ENCODE peak calls at places on chromosomes 7 and 10, in six cellular contexts. F is tibial artery, G is Panc1, O is fibroblast of the aortic adventitia, N is fibroblast of mammary gland, Q is fibroblast of villous mesenchyme. L is an unnamed sample.

GRCh38 chr7:100127866-100128601 is 1.3 kb downstream of the MBLAC1 start:
- DNase-seq in F (no peak), G (no peak), O (no peak), N (no peak), Q (peak), L (no peak)

GRCh38 chr7:23539494-23539907 is 7.7 kb upstream of the TRA2A start:
- DNase-seq in F (no peak), G (no peak), O (no peak), N (no peak), Q (no peak), L (no peak)

GRCh38 chr7:141053626-141054025 is 20.2 kb upstream of the TMEM178B start:
- DNase-seq in F (no peak), G (no peak), O (no peak), N (no peak), Q (no peak), L (no peak)

GRCh38 chr7:23893942-23894890 is 184.2 kb downstream of the STK31 start:
- DNase-seq in F (no peak), G (no peak), O (peak), N (no peak), Q (peak), L (no peak)

GRCh38 chr7:156145184-156145583 is 332.9 kb upstream of the SHH start:
- DNase-seq in F (no peak), G (no peak), O (no peak), N (no peak), Q (no peak), L (no peak)

GRCh38 chr7:125316451-125316850 is 386.8 kb upstream of the POT1 start:
- DNase-seq in F (no peak), G (peak), O (no peak), N (no peak), Q (no peak), L (no peak)

GRCh38 chr10:132397671-132398565 is 918 bp downstream of the PWWP2B start:
- DNase-seq in F (no peak), G (no peak), O (peak), N (peak), Q (peak), L (no peak)

GRCh38 chr7:134602921-134603394 is 43.7 kb upstream of the BPGM start:
- DNase-seq in F (no peak), G (no peak), O (no peak), N (no peak), Q (peak), L (no peak)

GRCh38 chr10:30455816-30456215 is 21.8 kb downstream of the MAP3K8 start:
- DNase-seq in F (peak), G (no peak), O (no peak), N (no peak), Q (no peak), L (no peak)

GRCh38 chr10:122780391-122780790 is 65.3 kb downstream of the CUZD1 start:
- DNase-seq in F (no peak), G (no peak), O (peak), N (no peak), Q (no peak), L (no peak)

GRCh38 chr7:44244282-44244681 is 43.5 kb downstream of the YKT6 start:
- DNase-seq in F (no peak), G (no peak), O (no peak), N (no peak), Q (peak), L (no peak)

GRCh38 chr7:28939844-28940243 is 18.3 kb downstream of the TRIL start:
- DNase-seq in F (no peak), G (no peak), O (no peak), N (no peak), Q (no peak), L (no peak)

GRCh38 chr7:39338716-39339115 is 227.5 kb upstream of the YAE1 start:
- DNase-seq in F (no peak), G (no peak), O (no peak), N (no peak), Q (no peak), L (no peak)

GRCh38 chr7:20244334-20244733 is 27.1 kb upstream of the MACC1 start:
- DNase-seq in F (no peak), G (no peak), O (peak), N (no peak), Q (peak), L (no peak)

GRCh38 chr10:33878238-33878637 is 543.8 kb upstream of the NRP1 start:
- DNase-seq in F (no peak), G (no peak), O (no peak), N (no peak), Q (no peak), L (no peak)

GRCh38 chr10:24952701-24953349 is 419 bp upstream of the PRTFDC1 start:
- DNase-seq in F (peak), G (no peak), O (peak), N (peak), Q (peak), L (peak)

GRCh38 chr10:24951201-24952145 is 933 bp downstream of the PRTFDC1 start:
- DNase-seq in F (no peak), G (no peak), O (peak), N (peak), Q (peak), L (no peak)

GRCh38 chr10:24950439-24950838 is 2.0 kb downstream of the PRTFDC1 start:
- DNase-seq in F (no peak), G (no peak), O (no peak), N (no peak), Q (no peak), L (no peak)

GRCh38 chr10:24953350-24954074 is 1.1 kb upstream of the PRTFDC1 start:
- DNase-seq in F (no peak), G (no peak), O (peak), N (peak), Q (peak), L (no peak)

DNA sequence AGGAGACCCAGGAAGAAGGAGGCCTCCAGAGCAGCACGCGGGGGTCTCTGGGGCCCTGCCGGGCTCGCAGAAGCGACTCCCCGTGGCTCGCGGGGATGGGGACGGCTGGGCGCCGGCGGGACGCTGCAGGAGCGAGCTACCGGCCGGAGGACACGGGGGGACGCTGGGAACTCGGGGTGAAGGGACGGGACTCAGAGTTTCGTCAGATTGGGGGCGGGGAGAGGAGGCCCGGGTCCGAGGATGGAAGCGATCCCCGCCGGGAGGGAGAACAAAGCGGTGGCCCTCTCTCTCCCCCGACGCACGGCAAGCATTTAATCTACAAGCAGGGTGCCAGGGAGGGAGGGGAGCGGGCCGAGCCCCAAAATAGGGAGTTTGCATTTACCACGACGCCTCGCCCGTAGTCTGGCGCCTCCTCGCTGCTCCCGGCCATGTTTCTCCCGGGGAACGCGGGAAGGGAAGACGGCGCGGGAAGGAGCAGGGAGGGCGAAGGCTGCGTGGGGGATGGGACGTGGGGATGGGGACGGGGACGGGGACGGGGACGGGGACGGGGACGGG is at the start of gene PRTFDC1:
- DNase-seq in F (peak), G (no peak), O (peak), N (no peak), Q (no peak), L (no peak)
- TF ChIP-seq CTCF in F (no peak), G (no peak), O (peak), N (peak), Q (peak), L (no peak)

GRCh38 chr7:47601119-47601880 is 19.4 kb upstream of the TNS3 start:
- DNase-seq in F (no peak), G (no peak), O (peak), N (peak), Q (peak), L (no peak)

GRCh38 chr7:47596502-47597202 is 14.7 kb upstream of the TNS3 start:
- DNase-seq in F (no peak), G (no peak), O (peak), N (no peak), Q (no peak), L (no peak)

GRCh38 chr7:47600199-47601118 is 18.5 kb upstream of the TNS3 start:
- DNase-seq in F (no peak), G (no peak), O (peak), N (peak), Q (peak), L (no peak)

GRCh38 chr7:47594406-47594805 is 12.5 kb upstream of the TNS3 start:
- DNase-seq in F (no peak), G (no peak), O (no peak), N (no peak), Q (no peak), L (no peak)

DNA sequence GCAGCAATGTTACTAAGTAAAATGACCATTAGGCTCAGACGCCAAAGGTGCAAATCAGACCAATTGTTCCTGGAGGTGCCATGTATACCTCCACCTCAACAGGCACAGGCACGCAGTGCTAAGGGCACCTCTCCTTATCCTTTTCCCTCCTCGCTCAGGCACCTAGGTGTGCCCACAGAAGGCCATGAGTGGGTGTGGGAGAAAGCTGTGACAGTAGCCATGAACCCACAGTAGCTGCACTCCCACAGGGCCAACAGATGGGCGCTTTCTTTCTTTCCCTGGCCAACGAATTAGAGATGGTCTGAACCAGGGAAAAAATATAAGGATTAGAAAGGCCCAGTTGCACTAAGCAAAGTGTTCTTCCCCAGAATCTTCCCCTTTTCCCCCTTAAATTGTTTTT is 15.5 kb upstream of the TNS3 start:
- DNase-seq in F (no peak), G (no peak), O (no peak), N (no peak), Q (no peak), L (no peak)
- H3K4me3 ChIP-seq in F (no peak), G (no peak), O (no peak), N (no peak), Q (no peak), L (no peak)

GRCh38 chr10:44309939-44310761 is 74.7 kb downstream of the CXCL12 start:
- DNase-seq in F (no peak), G (no peak), O (no peak), N (no peak), Q (no peak), L (no peak)

GRCh38 chr10:44307691-44308090 is 77.2 kb downstream of the CXCL12 start:
- DNase-seq in F (no peak), G (no peak), O (no peak), N (no peak), Q (no peak), L (no peak)

GRCh38 chr10:44308935-44309334 is 76.0 kb downstream of the CXCL12 start:
- DNase-seq in F (no peak), G (no peak), O (no peak), N (no peak), Q (no peak), L (no peak)

GRCh38 chr10:44306147-44306710 is 78.7 kb downstream of the CXCL12 start:
- DNase-seq in F (no peak), G (no peak), O (peak), N (peak), Q (peak), L (no peak)

DNA sequence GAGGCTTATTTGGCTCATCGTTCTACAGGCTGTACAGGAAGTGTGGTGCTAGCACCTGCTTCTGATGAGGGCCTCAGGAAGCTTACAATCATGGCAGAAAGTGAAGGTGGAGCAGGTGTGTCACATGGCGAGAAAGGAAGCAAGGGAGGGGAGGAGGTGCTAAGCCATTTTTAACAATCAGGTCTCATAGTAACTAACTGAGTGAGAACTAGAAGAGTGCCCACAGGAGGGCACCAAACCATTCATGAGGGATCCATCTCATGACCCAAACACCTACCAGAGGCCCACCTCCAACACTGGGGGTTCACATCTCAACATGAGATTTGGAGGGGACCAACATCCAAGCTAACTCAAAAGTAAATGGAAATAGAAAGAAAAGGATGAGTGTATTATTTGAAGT is 78.1 kb downstream of the CXCL12 start:
- DNase-seq in F (no peak), G (no peak), O (no peak), N (no peak), Q (no peak), L (no peak)
- TF ChIP-seq CTCF in F (peak), G (peak), O (no peak), N (peak), Q (peak), L (peak)

DNA sequence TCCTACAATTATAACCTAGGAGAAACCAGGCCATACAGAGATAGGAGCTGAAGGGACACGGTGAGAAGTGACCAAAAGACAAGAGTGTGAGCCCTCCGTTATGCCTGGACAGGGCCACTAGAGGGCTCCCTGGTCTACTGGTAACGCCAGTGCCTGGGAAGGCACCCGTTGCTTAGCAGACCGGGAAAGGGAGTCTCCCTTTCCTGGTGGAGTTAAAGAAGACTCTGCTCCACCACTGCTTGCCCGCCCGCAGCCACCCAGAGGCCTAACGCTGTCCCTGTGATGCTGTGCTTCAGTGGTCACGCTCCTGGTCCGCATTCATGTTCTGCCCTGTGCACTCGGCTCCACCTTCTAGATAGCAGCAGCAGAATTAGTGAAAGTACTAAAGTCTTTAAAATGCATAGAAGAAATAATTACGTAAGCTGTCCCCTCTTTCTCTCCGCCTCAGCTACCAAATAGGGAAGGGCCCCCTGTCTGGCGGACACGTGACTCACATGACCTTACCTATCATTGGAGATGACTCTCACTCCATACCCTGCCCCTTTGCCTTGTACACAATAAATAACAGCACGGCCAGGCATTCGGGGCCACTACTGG is 34.8 kb downstream of the GRID2IP start:
- DNase-seq in F (peak), G (peak), O (peak), N (peak), Q (peak), L (peak)
- H3K4me3 ChIP-seq in F (peak), G (peak), O (peak), N (peak), Q (no peak), L (no peak)

GRCh38 chr7:45919947-45920542 is 1.0 kb downstream of the IGFBP3 start:
- DNase-seq in F (no peak), G (no peak), O (peak), N (no peak), Q (no peak), L (no peak)
- TF ChIP-seq CTCF in F (no peak), G (no peak), O (peak), N (no peak), Q (no peak), L (no peak)

L was measured in HFF-Myc.